ENCODE peak calls at places on chromosomes 4 and X, in ten cellular contexts. One of them, this sample, is unnamed.

GRCh38 chr4:1196421-1197183 is 24.2 kb upstream of the SPON2 start:
- DNase-seq in activated CD8-positive, alpha-beta memory T cell treated with anti-CD3 and anti-CD28 coated beads for 48 hours: no peak
- DNase-seq in HT-29: no peak
- DNase-seq in NB4: peak; percentile 31
- DNase-seq in activated naive CD4-positive, alpha-beta T cell treated with anti-CD3 and anti-CD28 coated beads for 36 hours: no peak
- DNase-seq in cerebellar cortex: no peak
- DNase-seq in RPMI8226: no peak
- DNase-seq in AG04450: no peak
- DNase-seq in amygdala: no peak
- DNase-seq in cardiac fibroblast: no peak
- DNase-seq in this sample: no peak

GRCh38 chrX:70970482-70970999 is 39.6 kb upstream of the SLC7A3 start:
- DNase-seq in activated CD8-positive, alpha-beta memory T cell treated with anti-CD3 and anti-CD28 coated beads for 48 hours: no peak
- DNase-seq in HT-29: peak; percentile 7
- DNase-seq in NB4: peak; percentile 36
- DNase-seq in activated naive CD4-positive, alpha-beta T cell treated with anti-CD3 and anti-CD28 coated beads for 36 hours: no peak
- DNase-seq in cerebellar cortex: peak; percentile 28
- DNase-seq in RPMI8226: no peak
- DNase-seq in AG04450: no peak
- DNase-seq in amygdala: no peak
- DNase-seq in cardiac fibroblast: peak; percentile 31
- DNase-seq in this sample: no peak

GRCh38 chr4:25628441-25628840 is 27.2 kb upstream of the SLC34A2 start:
- DNase-seq in activated CD8-positive, alpha-beta memory T cell treated with anti-CD3 and anti-CD28 coated beads for 48 hours: no peak
- DNase-seq in HT-29: no peak
- DNase-seq in NB4: no peak
- DNase-seq in activated naive CD4-positive, alpha-beta T cell treated with anti-CD3 and anti-CD28 coated beads for 36 hours: no peak
- DNase-seq in cerebellar cortex: peak; percentile 4
- DNase-seq in RPMI8226: no peak
- DNase-seq in AG04450: no peak
- DNase-seq in amygdala: no peak
- DNase-seq in cardiac fibroblast: no peak
- DNase-seq in this sample: no peak

GRCh38 chr4:107818301-107818910 is 6.3 kb upstream of the SGMS2 start:
- DNase-seq in activated CD8-positive, alpha-beta memory T cell treated with anti-CD3 and anti-CD28 coated beads for 48 hours: no peak
- DNase-seq in HT-29: no peak
- DNase-seq in NB4: peak; percentile 42
- DNase-seq in activated naive CD4-positive, alpha-beta T cell treated with anti-CD3 and anti-CD28 coated beads for 36 hours: no peak
- DNase-seq in cerebellar cortex: peak; percentile 0
- DNase-seq in RPMI8226: peak; percentile 73
- DNase-seq in AG04450: no peak
- DNase-seq in amygdala: no peak
- DNase-seq in cardiac fibroblast: peak; percentile 25
- DNase-seq in this sample: no peak

GRCh38 chr4:82043081-82043808 is 330.5 kb downstream of the HNRNPD start:
- DNase-seq in activated CD8-positive, alpha-beta memory T cell treated with anti-CD3 and anti-CD28 coated beads for 48 hours: no peak
- DNase-seq in HT-29: peak; percentile 56
- DNase-seq in NB4: peak; percentile 2
- DNase-seq in activated naive CD4-positive, alpha-beta T cell treated with anti-CD3 and anti-CD28 coated beads for 36 hours: no peak
- DNase-seq in cerebellar cortex: no peak
- DNase-seq in RPMI8226: no peak
- DNase-seq in AG04450: no peak
- DNase-seq in amygdala: no peak
- DNase-seq in cardiac fibroblast: no peak
- DNase-seq in this sample: no peak

GRCh38 chr4:7805533-7806079 is 134.1 kb downstream of the AFAP1 start:
- DNase-seq in activated CD8-positive, alpha-beta memory T cell treated with anti-CD3 and anti-CD28 coated beads for 48 hours: no peak
- DNase-seq in HT-29: no peak
- DNase-seq in NB4: no peak
- DNase-seq in activated naive CD4-positive, alpha-beta T cell treated with anti-CD3 and anti-CD28 coated beads for 36 hours: no peak
- DNase-seq in cerebellar cortex: no peak
- DNase-seq in RPMI8226: no peak
- DNase-seq in AG04450: peak; percentile 85
- DNase-seq in amygdala: no peak
- DNase-seq in cardiac fibroblast: peak; percentile 98
- DNase-seq in this sample: no peak

GRCh38 chrX:42247241-42247640 is 323.9 kb upstream of the CASK start:
- DNase-seq in activated CD8-positive, alpha-beta memory T cell treated with anti-CD3 and anti-CD28 coated beads for 48 hours: no peak
- DNase-seq in HT-29: no peak
- DNase-seq in NB4: no peak
- DNase-seq in activated naive CD4-positive, alpha-beta T cell treated with anti-CD3 and anti-CD28 coated beads for 36 hours: no peak
- DNase-seq in cerebellar cortex: no peak
- DNase-seq in RPMI8226: no peak
- DNase-seq in AG04450: no peak
- DNase-seq in amygdala: no peak
- DNase-seq in cardiac fibroblast: peak; percentile 31
- DNase-seq in this sample: no peak

GRCh38 chr4:7971881-7972500 is 32.3 kb upstream of the AFAP1 start:
- DNase-seq in activated CD8-positive, alpha-beta memory T cell treated with anti-CD3 and anti-CD28 coated beads for 48 hours: no peak
- DNase-seq in HT-29: no peak
- DNase-seq in NB4: no peak
- DNase-seq in activated naive CD4-positive, alpha-beta T cell treated with anti-CD3 and anti-CD28 coated beads for 36 hours: peak; percentile 40
- DNase-seq in cerebellar cortex: no peak
- DNase-seq in RPMI8226: no peak
- DNase-seq in AG04450: no peak
- DNase-seq in amygdala: no peak
- DNase-seq in cardiac fibroblast: no peak
- DNase-seq in this sample: no peak

GRCh38 chr4:45569619-45570018 is 554.2 kb downstream of the GABRG1 start:
- DNase-seq in activated CD8-positive, alpha-beta memory T cell treated with anti-CD3 and anti-CD28 coated beads for 48 hours: no peak
- DNase-seq in HT-29: no peak
- DNase-seq in NB4: no peak
- DNase-seq in activated naive CD4-positive, alpha-beta T cell treated with anti-CD3 and anti-CD28 coated beads for 36 hours: no peak
- DNase-seq in cerebellar cortex: no peak
- DNase-seq in RPMI8226: no peak
- DNase-seq in AG04450: no peak
- DNase-seq in amygdala: no peak
- DNase-seq in cardiac fibroblast: no peak
- DNase-seq in this sample: no peak

GRCh38 chr4:148653681-148654080 is 211.5 kb upstream of the NR3C2 start:
- DNase-seq in activated CD8-positive, alpha-beta memory T cell treated with anti-CD3 and anti-CD28 coated beads for 48 hours: no peak
- DNase-seq in HT-29: no peak
- DNase-seq in NB4: no peak
- DNase-seq in activated naive CD4-positive, alpha-beta T cell treated with anti-CD3 and anti-CD28 coated beads for 36 hours: no peak
- DNase-seq in cerebellar cortex: no peak
- DNase-seq in RPMI8226: no peak
- DNase-seq in AG04450: no peak
- DNase-seq in amygdala: no peak
- DNase-seq in cardiac fibroblast: peak; percentile 83
- DNase-seq in this sample: no peak

GRCh38 chr4:90030953-90031352 is 96.2 kb upstream of the CCSER1 start:
- DNase-seq in activated CD8-positive, alpha-beta memory T cell treated with anti-CD3 and anti-CD28 coated beads for 48 hours: no peak
- DNase-seq in HT-29: peak; percentile 62
- DNase-seq in NB4: no peak
- DNase-seq in activated naive CD4-positive, alpha-beta T cell treated with anti-CD3 and anti-CD28 coated beads for 36 hours: no peak
- DNase-seq in cerebellar cortex: peak; percentile 58
- DNase-seq in RPMI8226: no peak
- DNase-seq in AG04450: no peak
- DNase-seq in amygdala: no peak
- DNase-seq in cardiac fibroblast: no peak
- DNase-seq in this sample: no peak

GRCh38 chr4:55439023-55439422 is 43.3 kb downstream of the TMEM165 start:
- DNase-seq in activated CD8-positive, alpha-beta memory T cell treated with anti-CD3 and anti-CD28 coated beads for 48 hours: no peak
- DNase-seq in HT-29: peak; percentile 20
- DNase-seq in NB4: no peak
- DNase-seq in activated naive CD4-positive, alpha-beta T cell treated with anti-CD3 and anti-CD28 coated beads for 36 hours: no peak
- DNase-seq in cerebellar cortex: no peak
- DNase-seq in RPMI8226: no peak
- DNase-seq in AG04450: no peak
- DNase-seq in amygdala: no peak
- DNase-seq in cardiac fibroblast: no peak
- DNase-seq in this sample: no peak

GRCh38 chr4:146340798-146341197 is 126.5 kb downstream of the REELD1 start:
- DNase-seq in activated CD8-positive, alpha-beta memory T cell treated with anti-CD3 and anti-CD28 coated beads for 48 hours: no peak
- DNase-seq in HT-29: peak; percentile 12
- DNase-seq in NB4: peak; percentile 5
- DNase-seq in activated naive CD4-positive, alpha-beta T cell treated with anti-CD3 and anti-CD28 coated beads for 36 hours: no peak
- DNase-seq in cerebellar cortex: no peak
- DNase-seq in RPMI8226: peak; percentile 3
- DNase-seq in AG04450: no peak
- DNase-seq in amygdala: no peak
- DNase-seq in cardiac fibroblast: peak; percentile 54
- DNase-seq in this sample: no peak

GRCh38 chr4:121217385-121217784 is 53.3 kb upstream of the TNIP3 start:
- DNase-seq in activated CD8-positive, alpha-beta memory T cell treated with anti-CD3 and anti-CD28 coated beads for 48 hours: no peak
- DNase-seq in HT-29: no peak
- DNase-seq in NB4: peak; percentile 38
- DNase-seq in activated naive CD4-positive, alpha-beta T cell treated with anti-CD3 and anti-CD28 coated beads for 36 hours: no peak
- DNase-seq in cerebellar cortex: no peak
- DNase-seq in RPMI8226: no peak
- DNase-seq in AG04450: peak; percentile 13
- DNase-seq in amygdala: no peak
- DNase-seq in cardiac fibroblast: peak; percentile 27
- DNase-seq in this sample: no peak

GRCh38 chr4:36348403-36348938 is 67.1 kb downstream of the DTHD1 start:
- DNase-seq in activated CD8-positive, alpha-beta memory T cell treated with anti-CD3 and anti-CD28 coated beads for 48 hours: no peak
- DNase-seq in HT-29: no peak
- DNase-seq in NB4: peak; percentile 12
- DNase-seq in activated naive CD4-positive, alpha-beta T cell treated with anti-CD3 and anti-CD28 coated beads for 36 hours: peak; percentile 74
- DNase-seq in cerebellar cortex: no peak
- DNase-seq in RPMI8226: no peak
- DNase-seq in AG04450: no peak
- DNase-seq in amygdala: no peak
- DNase-seq in cardiac fibroblast: no peak
- DNase-seq in this sample: peak; percentile 32

GRCh38 chr4:150056569-150056968 is 21.7 kb upstream of the DCLK2 start:
- DNase-seq in activated CD8-positive, alpha-beta memory T cell treated with anti-CD3 and anti-CD28 coated beads for 48 hours: no peak
- DNase-seq in HT-29: no peak
- DNase-seq in NB4: no peak
- DNase-seq in activated naive CD4-positive, alpha-beta T cell treated with anti-CD3 and anti-CD28 coated beads for 36 hours: no peak
- DNase-seq in cerebellar cortex: no peak
- DNase-seq in RPMI8226: no peak
- DNase-seq in AG04450: no peak
- DNase-seq in amygdala: no peak
- DNase-seq in cardiac fibroblast: peak; percentile 40
- DNase-seq in this sample: no peak

GRCh38 chr4:6032249-6033244 is 14.3 kb upstream of the C4orf50 start:
- DNase-seq in activated CD8-positive, alpha-beta memory T cell treated with anti-CD3 and anti-CD28 coated beads for 48 hours: no peak
- DNase-seq in HT-29: no peak
- DNase-seq in NB4: no peak
- DNase-seq in activated naive CD4-positive, alpha-beta T cell treated with anti-CD3 and anti-CD28 coated beads for 36 hours: no peak
- DNase-seq in cerebellar cortex: peak; percentile 22
- DNase-seq in RPMI8226: peak; percentile 91
- DNase-seq in AG04450: no peak
- DNase-seq in amygdala: no peak
- DNase-seq in cardiac fibroblast: no peak
- DNase-seq in this sample: no peak

GRCh38 chr4:33780952-33781655 is 2463.2 kb downstream of the ARAP2 start:
- DNase-seq in activated CD8-positive, alpha-beta memory T cell treated with anti-CD3 and anti-CD28 coated beads for 48 hours: no peak
- DNase-seq in HT-29: no peak
- DNase-seq in NB4: no peak
- DNase-seq in activated naive CD4-positive, alpha-beta T cell treated with anti-CD3 and anti-CD28 coated beads for 36 hours: no peak
- DNase-seq in cerebellar cortex: no peak
- DNase-seq in RPMI8226: no peak
- DNase-seq in AG04450: no peak
- DNase-seq in amygdala: no peak
- DNase-seq in cardiac fibroblast: peak; percentile 61
- DNase-seq in this sample: no peak

GRCh38 chrX:10832103-10832502 is 211.7 kb upstream of the MID1 start:
- DNase-seq in activated CD8-positive, alpha-beta memory T cell treated with anti-CD3 and anti-CD28 coated beads for 48 hours: no peak
- DNase-seq in HT-29: no peak
- DNase-seq in NB4: no peak
- DNase-seq in activated naive CD4-positive, alpha-beta T cell treated with anti-CD3 and anti-CD28 coated beads for 36 hours: no peak
- DNase-seq in cerebellar cortex: no peak
- DNase-seq in RPMI8226: no peak
- DNase-seq in AG04450: no peak
- DNase-seq in amygdala: no peak
- DNase-seq in cardiac fibroblast: no peak
- DNase-seq in this sample: no peak

GRCh38 chr4:108611360-108611759 is 9.0 kb upstream of the RPL34 start:
- DNase-seq in activated CD8-positive, alpha-beta memory T cell treated with anti-CD3 and anti-CD28 coated beads for 48 hours: no peak
- DNase-seq in HT-29: no peak
- DNase-seq in NB4: no peak
- DNase-seq in activated naive CD4-positive, alpha-beta T cell treated with anti-CD3 and anti-CD28 coated beads for 36 hours: peak; percentile 30
- DNase-seq in cerebellar cortex: no peak
- DNase-seq in RPMI8226: no peak
- DNase-seq in AG04450: no peak
- DNase-seq in amygdala: no peak
- DNase-seq in cardiac fibroblast: peak; percentile 60
- DNase-seq in this sample: no peak

GRCh38 chr4:144578681-144579080 is 67.3 kb upstream of the HHIP start:
- DNase-seq in activated CD8-positive, alpha-beta memory T cell treated with anti-CD3 and anti-CD28 coated beads for 48 hours: no peak
- DNase-seq in HT-29: no peak
- DNase-seq in NB4: no peak
- DNase-seq in activated naive CD4-positive, alpha-beta T cell treated with anti-CD3 and anti-CD28 coated beads for 36 hours: no peak
- DNase-seq in cerebellar cortex: no peak
- DNase-seq in RPMI8226: no peak
- DNase-seq in AG04450: no peak
- DNase-seq in amygdala: no peak
- DNase-seq in cardiac fibroblast: peak; percentile 84
- DNase-seq in this sample: no peak

GRCh38 chr4:10721616-10722015 is 37.0 kb upstream of the CLNK start:
- DNase-seq in activated CD8-positive, alpha-beta memory T cell treated with anti-CD3 and anti-CD28 coated beads for 48 hours: no peak
- DNase-seq in HT-29: no peak
- DNase-seq in NB4: no peak
- DNase-seq in activated naive CD4-positive, alpha-beta T cell treated with anti-CD3 and anti-CD28 coated beads for 36 hours: no peak
- DNase-seq in cerebellar cortex: peak; percentile 96
- DNase-seq in RPMI8226: no peak
- DNase-seq in AG04450: no peak
- DNase-seq in amygdala: no peak
- DNase-seq in cardiac fibroblast: no peak
- DNase-seq in this sample: no peak

GRCh38 chrX:1485033-1485432 is 32.3 kb upstream of the ASMTL start:
- DNase-seq in activated CD8-positive, alpha-beta memory T cell treated with anti-CD3 and anti-CD28 coated beads for 48 hours: no peak
- DNase-seq in HT-29: no peak
- DNase-seq in NB4: no peak
- DNase-seq in activated naive CD4-positive, alpha-beta T cell treated with anti-CD3 and anti-CD28 coated beads for 36 hours: no peak
- DNase-seq in cerebellar cortex: no peak
- DNase-seq in RPMI8226: no peak
- DNase-seq in AG04450: no peak
- DNase-seq in amygdala: no peak
- DNase-seq in cardiac fibroblast: no peak
- DNase-seq in this sample: no peak

GRCh38 chrX:46837543-46838481 is 969 bp downstream of the RP2 start:
- DNase-seq in activated CD8-positive, alpha-beta memory T cell treated with anti-CD3 and anti-CD28 coated beads for 48 hours: no peak
- DNase-seq in HT-29: peak; percentile 52
- DNase-seq in NB4: peak; percentile 55
- DNase-seq in activated naive CD4-positive, alpha-beta T cell treated with anti-CD3 and anti-CD28 coated beads for 36 hours: peak; percentile 15
- DNase-seq in cerebellar cortex: peak; percentile 15
- DNase-seq in RPMI8226: peak; percentile 46
- DNase-seq in AG04450: no peak
- DNase-seq in amygdala: no peak
- DNase-seq in cardiac fibroblast: peak; percentile 49
- DNase-seq in this sample: no peak

GRCh38 chr4:10045481-10045880 is 24.2 kb upstream of the SLC2A9 start:
- DNase-seq in activated CD8-positive, alpha-beta memory T cell treated with anti-CD3 and anti-CD28 coated beads for 48 hours: no peak
- DNase-seq in HT-29: peak; percentile 33
- DNase-seq in NB4: no peak
- DNase-seq in activated naive CD4-positive, alpha-beta T cell treated with anti-CD3 and anti-CD28 coated beads for 36 hours: no peak
- DNase-seq in cerebellar cortex: no peak
- DNase-seq in RPMI8226: no peak
- DNase-seq in AG04450: no peak
- DNase-seq in amygdala: no peak
- DNase-seq in cardiac fibroblast: peak; percentile 33
- DNase-seq in this sample: no peak

GRCh38 chr4:177583000-177583399 is 140.8 kb upstream of the AGA start:
- DNase-seq in activated CD8-positive, alpha-beta memory T cell treated with anti-CD3 and anti-CD28 coated beads for 48 hours: no peak
- DNase-seq in HT-29: no peak
- DNase-seq in NB4: no peak
- DNase-seq in activated naive CD4-positive, alpha-beta T cell treated with anti-CD3 and anti-CD28 coated beads for 36 hours: no peak
- DNase-seq in cerebellar cortex: no peak
- DNase-seq in RPMI8226: no peak
- DNase-seq in AG04450: no peak
- DNase-seq in amygdala: no peak
- DNase-seq in cardiac fibroblast: peak; percentile 3
- DNase-seq in this sample: no peak

GRCh38 chr4:82097504-82097903 is 276.3 kb downstream of the HNRNPD start:
- DNase-seq in activated CD8-positive, alpha-beta memory T cell treated with anti-CD3 and anti-CD28 coated beads for 48 hours: no peak
- DNase-seq in HT-29: no peak
- DNase-seq in NB4: peak; percentile 76
- DNase-seq in activated naive CD4-positive, alpha-beta T cell treated with anti-CD3 and anti-CD28 coated beads for 36 hours: no peak
- DNase-seq in cerebellar cortex: no peak
- DNase-seq in RPMI8226: no peak
- DNase-seq in AG04450: no peak
- DNase-seq in amygdala: no peak
- DNase-seq in cardiac fibroblast: no peak
- DNase-seq in this sample: no peak

GRCh38 chrX:55342533-55343501 is 78.1 kb upstream of the PAGE3 start:
- DNase-seq in activated CD8-positive, alpha-beta memory T cell treated with anti-CD3 and anti-CD28 coated beads for 48 hours: no peak
- DNase-seq in HT-29: peak; percentile 51
- DNase-seq in NB4: peak; percentile 31
- DNase-seq in activated naive CD4-positive, alpha-beta T cell treated with anti-CD3 and anti-CD28 coated beads for 36 hours: peak; percentile 59
- DNase-seq in cerebellar cortex: peak; percentile 28
- DNase-seq in RPMI8226: peak; percentile 48
- DNase-seq in AG04450: no peak
- DNase-seq in amygdala: no peak
- DNase-seq in cardiac fibroblast: peak; percentile 16
- DNase-seq in this sample: peak; percentile 5